ENCODE peak calls at places on chromosome 18, in ten cellular contexts. Y is CD8-positive, alpha-beta memory T cell; T is psoas muscle; Q is lung; B is breast epithelium; H is OCI-LY7; Z is CD8-positive, alpha-beta T cell; D is right lobe of liver; S is cardiac muscle cell; N is GM12878. E is an unnamed sample.

GRCh38 chr18:6207119-6207518 is 207.6 kb downstream of the L3MBTL4 start:
- DNase-seq in B (no peak), H (no peak), D (no peak), S (no peak), N (no peak), Q (peak; percentile 44), T (no peak), Y (no peak), Z (no peak), E (no peak)

GRCh38 chr18:21264651-21265050 is 22.6 kb downstream of the GREB1L start:
- DNase-seq in Z (no peak), D (no peak), Y (no peak), H (no peak), N (no peak), Q (no peak), T (no peak), B (no peak), S (peak; percentile 44), E (no peak)

GRCh38 chr18:40987581-40987980 is 967.5 kb upstream of the PIK3C3 start:
- DNase-seq in N (no peak), B (no peak), T (no peak), Z (no peak), S (no peak), H (no peak), Y (no peak), D (no peak), Q (no peak), E (no peak)

GRCh38 chr18:75247041-75247551 is 36.5 kb downstream of the TSHZ1 start:
- DNase-seq in Q (no peak), Y (no peak), S (peak; percentile 73), B (no peak), N (no peak), H (no peak), T (no peak), Z (no peak), D (no peak), E (no peak)

GRCh38 chr18:51559902-51560287 is 362.4 kb upstream of the MEX3C start:
- DNase-seq in Z (no peak), H (no peak), B (no peak), Y (no peak), S (peak; percentile 27), N (no peak), Q (no peak), D (no peak), T (no peak), E (no peak)

GRCh38 chr18:31563778-31564177 is 27.9 kb upstream of the TTR start:
- DNase-seq in Q (no peak), H (no peak), N (no peak), S (peak; percentile 17), T (no peak), Y (no peak), Z (no peak), B (no peak), D (no peak), E (no peak)

GRCh38 chr18:26477828-26478466 is 70.4 kb downstream of the KCTD1 start:
- DNase-seq in T (no peak), D (no peak), Y (no peak), Q (no peak), B (no peak), N (no peak), H (no peak), Z (no peak), S (no peak), E (no peak)

GRCh38 chr18:4544131-4544530 is 89.0 kb upstream of the DLGAP1 start:
- DNase-seq in T (no peak), D (no peak), Q (no peak), S (no peak), H (no peak), Z (no peak), B (no peak), N (no peak), Y (no peak), E (no peak)

GRCh38 chr18:62987035-62987830 is 271.9 kb downstream of the PHLPP1 start:
- DNase-seq in S (no peak), N (no peak), Y (no peak), T (no peak), Z (no peak), Q (no peak), D (no peak), H (no peak), B (no peak), E (no peak)

GRCh38 chr18:62986490-62986889 is 271.1 kb downstream of the PHLPP1 start:
- DNase-seq in Z (no peak), N (no peak), D (no peak), S (no peak), B (no peak), Y (no peak), Q (no peak), H (no peak), T (no peak), E (no peak)

GRCh38 chr18:62987859-62988258 is 272.5 kb downstream of the PHLPP1 start:
- DNase-seq in Z (no peak), B (no peak), N (no peak), H (no peak), D (no peak), Q (no peak), Y (no peak), S (no peak), T (no peak), E (no peak)

GRCh38 chr18:62982600-62983251 is 267.4 kb downstream of the PHLPP1 start:
- DNase-seq in N (peak; percentile 7), Z (peak; percentile 44), Y (peak; percentile 36), H (peak; percentile 49), T (no peak), S (peak; percentile 70), Q (no peak), B (no peak), D (no peak), E (no peak)

DNA sequence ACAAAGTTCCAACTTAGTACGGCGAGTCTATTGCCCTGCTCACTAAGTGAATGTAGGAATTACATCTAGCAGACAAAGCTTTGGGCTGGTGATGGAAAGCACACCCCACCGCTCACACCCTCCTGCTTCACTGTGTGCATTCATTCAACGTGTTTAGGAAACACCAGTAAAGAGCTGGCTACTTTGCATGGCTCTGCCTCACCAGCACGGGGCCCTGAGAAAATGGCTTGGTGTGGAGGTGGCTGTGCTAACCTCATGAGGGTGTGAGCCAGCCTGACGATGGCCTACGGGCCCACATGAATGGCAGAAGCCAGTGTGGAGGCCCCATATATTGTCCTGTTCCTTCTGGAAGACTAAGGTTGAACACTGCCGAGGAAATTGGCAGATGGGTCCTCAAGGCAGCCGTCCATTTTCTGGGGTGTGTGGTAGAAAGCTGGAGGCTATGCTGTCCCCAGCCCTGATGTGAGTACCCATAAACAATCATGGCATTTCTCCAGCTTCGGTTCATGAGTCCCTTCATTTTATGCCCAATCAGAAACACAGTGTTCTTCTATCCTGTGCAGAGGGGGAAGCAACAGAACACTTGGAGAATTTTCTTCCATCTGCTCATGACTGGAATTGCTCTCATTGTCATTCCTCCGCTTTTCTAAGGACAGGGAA is 269.4 kb downstream of the PHLPP1 start:
- DNase-seq in Y (no peak), B (no peak), N (no peak), D (no peak), H (no peak), Q (no peak), S (no peak), Z (no peak), T (no peak), E (no peak)
- H3K27ac ChIP-seq in Y (no peak overlapping the region), B (no peak overlapping the region), N (no peak overlapping the region), D (no peak overlapping the region), H (no peak overlapping the region), Q (no peak overlapping the region), S (no peak overlapping the region), Z (no peak overlapping the region), T (no peak overlapping the region), E (no peak overlapping the region)

GRCh38 chr18:8608795-8609673 is at the start of gene RAB12:
- DNase-seq in T (peak; percentile 92), Y (peak; percentile 84), N (no peak), D (peak; percentile 93), S (peak; percentile 92), Q (peak; percentile 86), B (peak; percentile 83), Z (peak; percentile 88), H (peak; percentile 91), E (peak; percentile 26)

GRCh38 chr18:8611916-8612576 is 2.8 kb downstream of the RAB12 start:
- DNase-seq in Q (no peak), B (no peak), Y (no peak), S (no peak), Z (no peak), T (no peak), N (no peak), H (no peak), D (no peak), E (no peak)

GRCh38 chr18:8607776-8608682 is 1.2 kb upstream of the RAB12 start:
- DNase-seq in T (no peak), Q (no peak), N (peak; percentile 71), Z (no peak), H (peak; percentile 67), D (no peak), B (no peak), S (peak; percentile 45), Y (no peak), E (no peak)

GRCh38 chr18:8609711-8610441 is 639 bp downstream of the RAB12 start:
- DNase-seq in Z (no peak), Q (no peak), S (peak; percentile 17), T (peak; percentile 28), Y (no peak), H (peak; percentile 40), B (no peak), D (peak; percentile 60), N (no peak), E (no peak)

GRCh38 chr18:8610442-8610801 is 1.2 kb downstream of the RAB12 start:
- DNase-seq in N (no peak), B (no peak), Q (no peak), D (no peak), Y (no peak), H (peak; percentile 18), Z (no peak), T (no peak), S (peak; percentile 35), E (no peak)
- H3K4me1 ChIP-seq in N (peaks cover 23% of the 10 kb centered on the region), B (peaks cover 18% of the 10 kb centered on the region), Q (peaks cover 12% of the 10 kb centered on the region), D (peaks cover 40% of the 10 kb centered on the region), Y (peaks cover 34% of the 10 kb centered on the region), H (peaks cover 52% of the 10 kb centered on the region), Z (peaks cover 44% of the 10 kb centered on the region), T (peaks cover 51% of the 10 kb centered on the region), S (peaks cover 11% of the 10 kb centered on the region), E (peaks cover 30% of the 10 kb centered on the region)

GRCh38 chr18:59057493-59057795 is 82.2 kb upstream of the SEC11C start:
- DNase-seq in Z (no peak), Y (no peak), Q (no peak), T (no peak), S (no peak), H (no peak), N (no peak), D (no peak), B (no peak), E (no peak)

GRCh38 chr18:59057969-59058368 is 81.7 kb upstream of the SEC11C start:
- DNase-seq in S (peak; percentile 60), Y (no peak), Z (no peak), T (no peak), H (no peak), N (no peak), B (no peak), D (no peak), Q (no peak), E (no peak)

GRCh38 chr18:59054892-59055291 is 84.8 kb upstream of the SEC11C start:
- DNase-seq in N (no peak), Q (no peak), D (no peak), B (peak; percentile 56), H (no peak), Y (no peak), S (no peak), Z (no peak), T (no peak), E (peak; percentile 49)

GRCh38 chr18:59055345-59056032 is 84.2 kb upstream of the SEC11C start:
- DNase-seq in S (peak; percentile 34), Z (no peak), H (no peak), N (no peak), Y (no peak), B (no peak), T (no peak), D (no peak), Q (no peak), E (no peak)

GRCh38 chr18:59056706-59057492 is 82.8 kb upstream of the SEC11C start:
- DNase-seq in Y (peak; percentile 4), T (peak; percentile 73), Q (peak; percentile 63), Z (peak; percentile 33), N (no peak), B (peak; percentile 80), S (peak; percentile 75), D (peak; percentile 75), H (peak; percentile 73), E (no peak)
- H3K27ac ChIP-seq in Y (no peak overlapping the region), T (no peak overlapping the region), Q (no peak overlapping the region), Z (no peak overlapping the region), N (no peak overlapping the region), B (no peak overlapping the region), S (no peak overlapping the region), D (no peak overlapping the region), H (no peak overlapping the region), E (peak overlapping the region; percentile 76)

GRCh38 chr18:13217971-13218375 is 587 bp upstream of the LDLRAD4 start:
- DNase-seq in D (peak; percentile 71), Q (no peak), Z (no peak), Y (no peak), B (no peak), S (no peak), T (no peak), N (no peak), H (no peak), E (no peak)
- H3K4me1 ChIP-seq in D (peaks cover 48% of the 10 kb centered on the region), Q (peaks cover 14% of the 10 kb centered on the region), Z (peaks cover 30% of the 10 kb centered on the region), Y (peaks cover 22% of the 10 kb centered on the region), B (peaks cover 27% of the 10 kb centered on the region), S (peaks cover 26% of the 10 kb centered on the region), T (peaks cover 53% of the 10 kb centered on the region), N (no peaks in the 10 kb centered on the region), H (no peaks in the 10 kb centered on the region), E (peaks cover 34% of the 10 kb centered on the region)

E was measured in thoracic aorta.